ENCODE peak calls at places on chromosomes 12 and 14, in seven cellular contexts. N is tibial artery; G is stimulated activated CD4-positive, alpha-beta T cell treated with anti-CD3 and anti-CD28 coated beads, TNF-alpha, amount 100 ng/mL, for 4 hours; I is effector memory CD4-positive, alpha-beta T cell; Y is AG08395; H is head of caudate nucleus; O is SW480. F is an unnamed sample.

GRCh38 chr14:77276959-77277358 is 6.0 kb upstream of the NGB start:
- DNase-seq in Y (no peak), G (no peak), O (no peak), H (no peak), N (no peak), I (no peak), F (no peak)

GRCh38 chr14:61438860-61439765 is 117.7 kb downstream of the PRKCH start:
- DNase-seq in G (no peak), I (no peak), N (peak), H (no peak), Y (peak), O (peak), F (peak)

GRCh38 chr12:64218597-64218996 is 3.5 kb downstream of the KICS2 start:
- DNase-seq in I (no peak), O (no peak), G (no peak), H (no peak), Y (no peak), N (no peak), F (no peak)

GRCh38 chr12:104890463-104891096 is 67.5 kb downstream of the SLC41A2 start:
- DNase-seq in O (no peak), N (no peak), G (no peak), Y (no peak), H (no peak), I (no peak), F (no peak)

GRCh38 chr12:52850681-52851080 is 1.9 kb upstream of the KRT78 start:
- DNase-seq in O (no peak), Y (no peak), H (no peak), I (no peak), N (no peak), G (no peak), F (no peak)

GRCh38 chr12:96093543-96094196 is 58.3 kb upstream of the LTA4H start:
- DNase-seq in N (no peak), G (no peak), O (no peak), H (no peak), I (no peak), Y (no peak), F (no peak)

GRCh38 chr14:77161011-77161410 is 19.4 kb upstream of the ZDHHC22 start:
- DNase-seq in H (no peak), Y (no peak), G (no peak), O (no peak), N (no peak), I (no peak), F (no peak)

GRCh38 chr12:26369588-26369987 is 174.2 kb downstream of the SSPN start:
- DNase-seq in N (no peak), H (no peak), G (no peak), I (no peak), Y (peak), O (peak), F (peak)

GRCh38 chr14:99630202-99630601 is 14.7 kb upstream of the HHIPL1 start:
- DNase-seq in O (no peak), Y (no peak), N (no peak), G (no peak), I (no peak), H (no peak), F (no peak)

GRCh38 chr14:103889313-103890051 is 38.8 kb upstream of the TDRD9 start:
- DNase-seq in G (no peak), Y (peak), H (no peak), O (peak), N (no peak), I (no peak), F (no peak)

GRCh38 chr12:123273166-123273565 is 1.5 kb upstream of the CDK2AP1 start:
- DNase-seq in Y (no peak), H (no peak), I (no peak), O (no peak), N (no peak), G (no peak), F (no peak)

GRCh38 chr12:16610743-16611142 is 4.8 kb upstream of the LMO3 start:
- DNase-seq in Y (no peak), O (no peak), I (no peak), G (no peak), N (no peak), H (no peak), F (no peak)

GRCh38 chr12:124296295-124296915 is 1.5 kb downstream of the RFLNA start:
- DNase-seq in O (peak), N (no peak), Y (peak), G (no peak), I (no peak), H (no peak), F (no peak)

GRCh38 chr12:70043490-70044138 is 199.6 kb upstream of the CNOT2 start:
- DNase-seq in G (no peak), O (no peak), I (no peak), N (no peak), Y (no peak), H (no peak), F (peak)

GRCh38 chr14:75995372-75996041 is 9.9 kb downstream of the IFT43 start:
- DNase-seq in H (no peak), O (no peak), N (peak), G (no peak), I (no peak), Y (peak), F (no peak)

GRCh38 chr14:32251530-32251929 is 48.5 kb upstream of the RNU6-8 start:
- DNase-seq in G (no peak), H (no peak), O (no peak), N (no peak), Y (no peak), I (no peak), F (no peak)

GRCh38 chr12:96047621-96048211 is 12.3 kb upstream of the LTA4H start:
- DNase-seq in I (no peak), N (peak), Y (peak), O (no peak), G (no peak), H (no peak), F (peak)

F was measured in HT1080.